ENCODE peak calls at places on chromosomes 16 and 17, in nine cellular contexts. U is A549, D is GM23338, W is HepG2, O is HCT116, M is SK-N-SH, S is Panc1, J is K562, K is GM12878. P is an unnamed sample.

GRCh38 chr17:67606896-67607604 is 110.7 kb upstream of the NOL11 start:
- DNase-seq in U (no peak), S (no peak), D (peak), M (peak), O (no peak), K (no peak), W (no peak), J (no peak), P (no peak)

GRCh38 chr17:51540151-51540550 is 279.8 kb downstream of the UTP18 start:
- DNase-seq in J (peak), U (no peak), K (no peak), S (no peak), O (peak), W (peak), M (no peak), D (peak), P (no peak)

GRCh38 chr17:68777243-68777855 is 176.2 kb upstream of the FAM20A start:
- DNase-seq in W (peak), D (peak), K (no peak), M (peak), O (peak), J (peak), U (peak), S (peak), P (peak)

GRCh38 chr16:48534601-48535340 is 75.2 kb downstream of the N4BP1 start:
- DNase-seq in M (no peak), S (no peak), J (no peak), O (no peak), D (no peak), W (no peak), U (no peak), K (no peak), P (no peak)

GRCh38 chr17:28991779-28992178 is 14.1 kb downstream of the SEZ6 start:
- DNase-seq in M (no peak), K (no peak), U (no peak), S (no peak), D (no peak), J (no peak), O (no peak), W (no peak), P (no peak)

GRCh38 chr17:59856859-59857794 is 35.6 kb downstream of the TUBD1 start:
- DNase-seq in O (no peak), D (peak), U (no peak), J (no peak), M (no peak), W (no peak), K (no peak), S (no peak), P (no peak)

GRCh38 chr17:64741924-64742670 is 80.0 kb upstream of the SMURF2 start:
- DNase-seq in K (no peak), M (no peak), S (no peak), O (no peak), J (no peak), W (no peak), D (peak), U (no peak), P (no peak)

GRCh38 chr17:70270554-70270953 is 101.2 kb downstream of the KCNJ2 start:
- DNase-seq in M (no peak), O (no peak), J (no peak), U (no peak), S (no peak), W (no peak), K (no peak), D (no peak), P (no peak)

GRCh38 chr16:67857547-67858233 is 10.2 kb upstream of the CENPT start:
- DNase-seq in U (peak), S (peak), D (peak), K (no peak), W (peak), J (peak), M (no peak), O (no peak), P (no peak)

GRCh38 chr17:81427446-81428120 is 32.3 kb downstream of the BAHCC1 start:
- DNase-seq in M (peak), D (no peak), J (no peak), W (no peak), S (no peak), O (no peak), K (no peak), U (no peak), P (peak)

GRCh38 chr17:5418858-5419355 is 555 bp downstream of the NUP88 start:
- DNase-seq in D (peak), M (no peak), S (no peak), O (no peak), J (no peak), U (no peak), W (peak), K (peak), P (peak)

GRCh38 chr17:82241183-82241925 is 12.5 kb downstream of the SLC16A3 start:
- DNase-seq in M (peak), D (no peak), U (no peak), O (no peak), J (no peak), S (no peak), W (peak), K (no peak), P (peak)

GRCh38 chr17:29640413-29640812 is 17.7 kb upstream of the CORO6 start:
- DNase-seq in O (no peak), U (no peak), M (no peak), J (no peak), S (no peak), W (no peak), K (no peak), D (no peak), P (no peak)

GRCh38 chr16:11170696-11171447 is 85.1 kb downstream of the SOCS1 start:
- DNase-seq in W (no peak), K (no peak), J (no peak), O (no peak), M (no peak), S (no peak), D (no peak), U (no peak), P (no peak)

GRCh38 chr17:2302740-2303277 is 776 bp downstream of the SMG6 start:
- DNase-seq in U (no peak), D (no peak), W (no peak), M (peak), O (no peak), J (no peak), K (no peak), S (no peak), P (no peak)

GRCh38 chr17:46822388-46822921 is 4.0 kb upstream of the WNT3 start:
- DNase-seq in W (no peak), M (no peak), U (peak), D (peak), O (peak), J (peak), K (no peak), S (no peak), P (peak)

GRCh38 chr17:18916816-18917496 is 35.0 kb upstream of the SLC5A10 start:
- DNase-seq in D (no peak), J (no peak), W (no peak), U (no peak), O (no peak), S (no peak), M (no peak), K (no peak), P (no peak)

DNA sequence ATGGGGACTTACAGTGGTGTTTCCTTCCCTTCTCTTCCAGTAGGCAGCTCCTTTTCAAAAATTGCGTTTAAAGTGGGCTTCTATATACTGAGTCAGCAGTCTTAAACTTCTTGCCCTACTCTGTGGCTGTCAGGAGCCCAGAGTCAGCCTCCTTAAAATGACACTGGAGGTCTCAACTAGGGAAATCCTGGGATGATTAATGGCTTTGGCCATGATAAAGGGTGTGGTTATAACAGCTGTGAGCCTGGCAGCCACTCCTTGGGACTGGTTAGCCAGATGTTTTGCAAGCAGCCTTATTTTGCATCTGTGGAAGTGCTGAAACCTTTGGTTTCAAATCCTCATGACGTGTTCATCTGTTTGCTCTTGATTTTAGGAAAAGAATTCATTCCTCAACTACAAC is 25.0 kb downstream of the TAC4 start:
- DNase-seq in D (no peak), U (no peak), W (no peak), J (no peak), S (no peak), M (no peak), O (no peak), K (no peak), P (no peak)
- TF ChIP-seq REST in D (no peak), U (no peak), W (no peak), J (no peak), S (no peak), M (no peak), O (no peak), K (no peak), P (no peak)

GRCh38 chr16:71811261-71811803 is 2.7 kb upstream of the AP1G1 start:
- DNase-seq in K (no peak), O (no peak), S (no peak), U (no peak), D (no peak), J (no peak), W (no peak), M (no peak), P (no peak)
- TF ChIP-seq REST in K (no peak), O (no peak), S (no peak), U (no peak), D (no peak), J (no peak), W (no peak), M (no peak), P (no peak)

DNA sequence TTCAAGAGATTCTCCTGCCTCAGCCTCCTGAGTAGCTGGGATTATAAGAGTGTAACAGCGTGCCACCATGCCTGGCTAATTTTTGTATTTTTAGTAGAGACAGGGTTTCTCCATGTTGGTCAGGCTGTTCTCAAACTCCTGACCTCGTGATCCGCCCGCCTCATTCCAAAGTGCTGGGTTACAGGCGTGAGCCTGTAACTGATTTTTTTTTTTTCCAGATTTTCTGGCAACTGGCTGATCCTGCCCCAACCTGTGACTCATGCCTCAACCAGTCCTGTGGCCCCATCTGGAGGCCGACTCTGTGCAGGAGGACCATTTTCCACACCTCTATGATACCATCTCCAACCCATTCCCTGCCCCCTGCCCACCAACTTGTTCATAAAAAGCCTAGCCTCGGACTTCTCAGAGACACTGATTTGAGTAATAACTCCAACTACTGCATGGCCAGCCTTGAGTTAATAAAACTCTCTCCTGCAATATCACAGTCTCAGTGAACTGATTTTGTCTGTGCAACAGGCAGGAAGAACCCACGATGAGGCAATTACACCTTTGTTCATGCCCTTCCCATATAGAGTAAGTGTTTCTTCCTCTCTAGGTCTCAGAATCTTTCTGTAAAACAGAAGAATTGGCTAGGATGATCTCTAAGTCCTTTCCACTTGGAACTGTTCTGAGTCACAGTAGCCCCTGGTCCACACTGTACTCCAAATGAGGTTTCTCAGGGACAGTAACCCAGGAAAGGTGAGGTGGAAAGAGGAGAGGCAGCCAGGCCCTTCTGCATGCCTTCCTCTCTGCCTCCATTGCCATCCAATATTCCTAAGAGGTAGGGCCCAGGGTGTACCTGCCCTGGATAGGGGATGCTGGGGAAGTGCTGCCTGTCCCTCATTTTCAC is 8.8 kb upstream of the CNOT1 start:
- DNase-seq in U (peak), O (peak), K (no peak), S (no peak), M (no peak), W (peak), D (peak), J (peak), P (no peak)
- TF ChIP-seq REST in U (no peak), O (no peak), K (no peak), S (no peak), M (no peak), W (no peak), D (no peak), J (no peak), P (no peak)

DNA sequence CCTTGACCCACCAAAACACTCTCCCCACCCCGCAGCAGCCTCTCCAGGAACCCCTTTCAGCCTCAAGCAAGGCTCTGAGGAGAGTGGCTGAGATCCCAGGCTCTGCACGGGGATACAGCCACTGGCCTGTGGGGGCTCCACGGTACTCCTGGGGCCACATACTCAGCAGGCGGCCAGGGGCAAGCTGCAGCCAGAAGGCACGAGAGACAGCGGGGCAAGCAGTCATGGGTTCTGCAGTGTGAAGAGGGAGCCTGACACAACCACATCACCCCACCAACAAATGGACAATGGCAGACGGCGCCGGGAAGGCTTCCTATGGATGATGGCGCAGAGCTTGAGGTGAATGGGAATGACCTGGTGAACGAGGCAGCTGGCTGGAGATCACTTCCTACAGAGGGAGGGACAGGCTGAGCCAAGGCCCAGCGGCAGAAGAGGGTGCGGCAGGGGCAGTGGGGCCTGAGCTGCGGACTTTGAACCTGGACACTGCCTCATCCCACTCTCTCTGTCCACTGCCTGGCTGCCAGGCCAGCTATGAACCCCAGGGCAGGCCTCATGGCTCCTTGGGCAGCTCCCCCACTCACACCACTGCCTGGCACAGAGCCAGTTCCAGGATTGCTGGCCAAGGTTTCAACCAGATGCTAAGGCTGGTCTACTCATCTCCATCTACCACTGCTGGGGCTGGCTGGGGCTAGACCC is 10.8 kb upstream of the BCAR1 start:
- DNase-seq in J (no peak), S (no peak), D (no peak), U (no peak), O (no peak), M (peak), K (no peak), W (peak), P (no peak)
- TF ChIP-seq REST in J (no peak), S (no peak), D (no peak), U (no peak), O (no peak), M (no peak), K (no peak), W (no peak), P (no peak)

DNA sequence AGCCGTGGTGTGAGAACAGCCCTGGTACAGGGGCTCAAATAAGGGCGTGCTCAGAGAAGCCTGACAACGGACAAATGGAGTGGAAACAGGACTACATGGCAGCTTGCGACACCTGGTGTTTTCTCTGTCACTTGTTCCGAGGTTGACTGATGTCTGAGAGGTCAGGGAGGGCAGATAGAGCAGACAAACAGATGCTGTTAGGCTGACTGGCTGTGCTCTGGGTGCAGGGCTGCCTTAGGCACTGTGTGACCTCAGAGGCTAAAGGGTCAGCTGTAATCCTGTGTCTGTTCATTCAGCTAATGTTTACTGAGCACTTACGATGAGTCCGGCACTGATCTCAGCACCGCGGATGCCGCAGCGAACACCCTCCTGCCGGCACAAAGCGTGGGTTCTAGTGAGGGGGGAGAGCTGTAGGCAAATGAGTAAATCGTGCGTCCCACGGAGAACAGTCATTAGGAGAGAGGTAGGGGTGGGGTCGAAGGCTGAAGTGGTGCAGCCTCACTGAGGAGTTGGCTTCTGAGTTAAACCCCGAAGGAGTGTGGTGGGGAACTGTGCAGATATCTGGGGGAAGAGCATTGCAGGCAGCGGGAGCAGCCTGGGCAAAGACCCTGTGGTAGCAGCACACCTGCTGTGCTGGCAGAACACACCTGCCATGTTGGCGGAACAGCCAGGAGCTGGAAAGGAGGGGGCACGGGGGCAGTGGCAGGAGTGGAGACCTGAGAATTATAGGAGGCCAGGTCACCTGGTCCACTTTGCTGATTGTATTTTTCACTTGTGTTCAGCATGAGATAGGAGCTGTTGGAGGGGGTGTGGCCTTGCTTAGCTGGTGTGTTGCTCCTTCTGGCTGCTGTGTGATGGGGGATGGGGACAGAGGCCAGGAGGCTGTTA is 35.0 kb downstream of the GPT2 start:
- DNase-seq in W (peak), J (peak), U (no peak), D (no peak), O (no peak), K (peak), M (no peak), S (no peak), P (no peak)
- TF ChIP-seq REST in W (no peak), J (no peak), U (no peak), D (no peak), O (no peak), K (no peak), M (no peak), S (no peak), P (no peak)

GRCh38 chr17:44272321-44272951 is 4.5 kb upstream of the SLC4A1 start:
- DNase-seq in D (no peak), W (no peak), S (no peak), K (no peak), J (no peak), O (no peak), M (no peak), U (no peak), P (no peak)

GRCh38 chr17:44267818-44268490 is at the start of gene SLC4A1:
- DNase-seq in O (no peak), S (no peak), D (no peak), M (peak), J (peak), U (no peak), K (no peak), W (no peak), P (no peak)

GRCh38 chr17:44267165-44267455 is 825 bp downstream of the SLC4A1 start:
- DNase-seq in D (no peak), S (no peak), K (no peak), J (no peak), O (no peak), M (no peak), U (no peak), W (no peak), P (no peak)

GRCh38 chr17:44269118-44269794 is 1.3 kb upstream of the SLC4A1 start:
- DNase-seq in S (no peak), K (no peak), J (peak), D (no peak), W (no peak), U (no peak), M (peak), O (no peak), P (no peak)

DNA sequence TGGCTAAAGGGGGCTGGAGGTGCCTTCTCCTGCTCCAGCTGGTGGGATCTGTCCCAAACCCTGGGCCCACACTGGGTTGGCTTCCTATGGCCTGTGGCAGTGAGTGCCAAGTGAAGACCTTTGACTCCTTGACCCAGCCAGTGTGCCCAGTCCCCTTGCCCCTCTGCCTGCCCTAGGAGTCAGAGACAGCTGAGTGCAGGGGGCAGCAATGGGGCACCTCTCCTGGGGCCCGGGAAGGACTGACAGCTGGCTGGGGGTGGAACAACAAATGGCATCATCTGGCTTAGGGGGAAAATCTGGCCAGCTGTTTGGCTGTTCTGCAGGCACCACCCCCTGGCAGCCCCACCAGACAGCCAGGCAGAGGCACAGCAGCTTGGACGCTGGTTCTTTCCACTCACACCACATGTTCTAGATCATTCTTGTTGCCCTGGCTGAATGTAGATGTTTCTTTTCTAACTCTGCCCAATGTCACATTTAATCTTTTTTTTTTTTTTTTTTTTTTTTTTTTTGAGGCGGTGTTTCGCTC is 1.9 kb upstream of the SLC4A1 start:
- DNase-seq in D (no peak), W (no peak), O (no peak), J (no peak), K (no peak), U (no peak), M (peak), S (no peak), P (no peak)
- TF ChIP-seq REST in D (no peak), W (no peak), O (no peak), J (no peak), K (no peak), U (no peak), M (no peak), S (no peak), P (no peak)

P was measured in HL-60.